ENCODE peak calls at places on chromosomes 3 and 15, in seven cellular contexts. One of them, this sample, is unnamed.

GRCh38 chr15:52709172-52709979 is 30.2 kb upstream of the ATOSA start:
- DNase-seq in midbrain: no peak
- DNase-seq in islet precursor cell: peak
- DNase-seq in SK-N-DZ: peak
- DNase-seq in pons: no peak
- DNase-seq in fibroblast of mammary gland: no peak
- DNase-seq in A172: no peak
- DNase-seq in this sample: no peak

GRCh38 chr3:4334548-4334947 is 31.4 kb downstream of the SETMAR start:
- DNase-seq in midbrain: no peak
- DNase-seq in islet precursor cell: no peak
- DNase-seq in SK-N-DZ: no peak
- DNase-seq in pons: no peak
- DNase-seq in fibroblast of mammary gland: no peak
- DNase-seq in A172: no peak
- DNase-seq in this sample: no peak

GRCh38 chr3:71225285-71225684 is 358.2 kb downstream of the FOXP1 start:
- DNase-seq in midbrain: no peak
- DNase-seq in islet precursor cell: no peak
- DNase-seq in SK-N-DZ: no peak
- DNase-seq in pons: no peak
- DNase-seq in fibroblast of mammary gland: no peak
- DNase-seq in A172: no peak
- DNase-seq in this sample: no peak

GRCh38 chr3:8152826-8153418 is 348.7 kb upstream of the LMCD1 start:
- DNase-seq in midbrain: no peak
- DNase-seq in islet precursor cell: no peak
- DNase-seq in SK-N-DZ: peak
- DNase-seq in pons: no peak
- DNase-seq in fibroblast of mammary gland: no peak
- DNase-seq in A172: no peak
- DNase-seq in this sample: no peak

GRCh38 chr3:56980798-56981390 is 79.6 kb upstream of the SPATA12 start:
- DNase-seq in midbrain: no peak
- DNase-seq in islet precursor cell: peak
- DNase-seq in SK-N-DZ: no peak
- DNase-seq in pons: no peak
- DNase-seq in fibroblast of mammary gland: peak
- DNase-seq in A172: peak
- DNase-seq in this sample: no peak

GRCh38 chr3:25661694-25662455 is 2.8 kb downstream of the TOP2B start:
- DNase-seq in midbrain: no peak
- DNase-seq in islet precursor cell: no peak
- DNase-seq in SK-N-DZ: no peak
- DNase-seq in pons: no peak
- DNase-seq in fibroblast of mammary gland: peak
- DNase-seq in A172: no peak
- DNase-seq in this sample: no peak

GRCh38 chr3:128269131-128269775 is 116.0 kb downstream of the EEFSEC start:
- DNase-seq in midbrain: no peak
- DNase-seq in islet precursor cell: peak
- DNase-seq in SK-N-DZ: no peak
- DNase-seq in pons: no peak
- DNase-seq in fibroblast of mammary gland: no peak
- DNase-seq in A172: no peak
- DNase-seq in this sample: no peak

GRCh38 chr3:124627501-124627908 is 102.7 kb upstream of the UMPS start:
- DNase-seq in midbrain: no peak
- DNase-seq in islet precursor cell: peak
- DNase-seq in SK-N-DZ: peak
- DNase-seq in pons: no peak
- DNase-seq in fibroblast of mammary gland: no peak
- DNase-seq in A172: peak
- DNase-seq in this sample: no peak

GRCh38 chr3:52056521-52056967 is at the start of gene DUSP7:
- DNase-seq in midbrain: peak
- DNase-seq in islet precursor cell: no peak
- DNase-seq in SK-N-DZ: peak
- DNase-seq in pons: peak
- DNase-seq in fibroblast of mammary gland: peak
- DNase-seq in A172: peak
- DNase-seq in this sample: peak

GRCh38 chr3:32420138-32420981 is 28.7 kb downstream of the CMTM7 start:
- DNase-seq in midbrain: no peak
- DNase-seq in islet precursor cell: peak
- DNase-seq in SK-N-DZ: no peak
- DNase-seq in pons: peak
- DNase-seq in fibroblast of mammary gland: no peak
- DNase-seq in A172: peak
- DNase-seq in this sample: no peak

GRCh38 chr15:46714959-46715358 is 1002.3 kb upstream of the SEMA6D start:
- DNase-seq in midbrain: no peak
- DNase-seq in islet precursor cell: no peak
- DNase-seq in SK-N-DZ: no peak
- DNase-seq in pons: no peak
- DNase-seq in fibroblast of mammary gland: no peak
- DNase-seq in A172: no peak
- DNase-seq in this sample: no peak

GRCh38 chr3:16433701-16434151 is 79.8 kb downstream of the RFTN1 start:
- DNase-seq in midbrain: no peak
- DNase-seq in islet precursor cell: no peak
- DNase-seq in SK-N-DZ: no peak
- DNase-seq in pons: no peak
- DNase-seq in fibroblast of mammary gland: no peak
- DNase-seq in A172: no peak
- DNase-seq in this sample: no peak

GRCh38 chr15:85639752-85640381 is 154.9 kb downstream of the KLHL25 start:
- DNase-seq in midbrain: no peak
- DNase-seq in islet precursor cell: peak
- DNase-seq in SK-N-DZ: no peak
- DNase-seq in pons: no peak
- DNase-seq in fibroblast of mammary gland: peak
- DNase-seq in A172: no peak
- DNase-seq in this sample: no peak

GRCh38 chr3:162354343-162354742 is 857.7 kb downstream of the OTOL1 start:
- DNase-seq in midbrain: no peak
- DNase-seq in islet precursor cell: no peak
- DNase-seq in SK-N-DZ: no peak
- DNase-seq in pons: no peak
- DNase-seq in fibroblast of mammary gland: no peak
- DNase-seq in A172: no peak
- DNase-seq in this sample: no peak

GRCh38 chr15:36925671-36926421 is 174.5 kb downstream of the MEIS2 start:
- DNase-seq in midbrain: no peak
- DNase-seq in islet precursor cell: no peak
- DNase-seq in SK-N-DZ: no peak
- DNase-seq in pons: no peak
- DNase-seq in fibroblast of mammary gland: no peak
- DNase-seq in A172: no peak
- DNase-seq in this sample: no peak

GRCh38 chr3:45464336-45464809 is 76.0 kb downstream of the LARS2 start:
- DNase-seq in midbrain: no peak
- DNase-seq in islet precursor cell: no peak
- DNase-seq in SK-N-DZ: no peak
- DNase-seq in pons: no peak
- DNase-seq in fibroblast of mammary gland: peak
- DNase-seq in A172: no peak
- DNase-seq in this sample: no peak

GRCh38 chr3:161939919-161940693 is 443.5 kb downstream of the OTOL1 start:
- DNase-seq in midbrain: no peak
- DNase-seq in islet precursor cell: no peak
- DNase-seq in SK-N-DZ: no peak
- DNase-seq in pons: no peak
- DNase-seq in fibroblast of mammary gland: peak
- DNase-seq in A172: no peak
- DNase-seq in this sample: no peak

GRCh38 chr3:97432914-97433313 is 331.6 kb upstream of the ARL6 start:
- DNase-seq in midbrain: no peak
- DNase-seq in islet precursor cell: no peak
- DNase-seq in SK-N-DZ: no peak
- DNase-seq in pons: no peak
- DNase-seq in fibroblast of mammary gland: no peak
- DNase-seq in A172: no peak
- DNase-seq in this sample: no peak

GRCh38 chr15:39247574-39247973 is 333.3 kb upstream of the THBS1 start:
- DNase-seq in midbrain: no peak
- DNase-seq in islet precursor cell: no peak
- DNase-seq in SK-N-DZ: no peak
- DNase-seq in pons: no peak
- DNase-seq in fibroblast of mammary gland: peak
- DNase-seq in A172: no peak
- DNase-seq in this sample: no peak

GRCh38 chr15:72116680-72117447 is 1.1 kb downstream of the MYO9A start:
- DNase-seq in midbrain: peak
- DNase-seq in islet precursor cell: peak
- DNase-seq in SK-N-DZ: peak
- DNase-seq in pons: peak
- DNase-seq in fibroblast of mammary gland: peak
- DNase-seq in A172: no peak
- DNase-seq in this sample: no peak

GRCh38 chr15:81133782-81134461 is at the start of gene CFAP161:
- DNase-seq in midbrain: peak
- DNase-seq in islet precursor cell: peak
- DNase-seq in SK-N-DZ: peak
- DNase-seq in pons: peak
- DNase-seq in fibroblast of mammary gland: peak
- DNase-seq in A172: peak
- DNase-seq in this sample: peak

GRCh38 chr15:31128919-31129768 is 27.6 kb upstream of the TRPM1 start:
- DNase-seq in midbrain: peak
- DNase-seq in islet precursor cell: peak
- DNase-seq in SK-N-DZ: peak
- DNase-seq in pons: peak
- DNase-seq in fibroblast of mammary gland: peak
- DNase-seq in A172: peak
- DNase-seq in this sample: peak

GRCh38 chr3:133756716-133757694 is 10.8 kb downstream of the TF start:
- DNase-seq in midbrain: no peak
- DNase-seq in islet precursor cell: no peak
- DNase-seq in SK-N-DZ: no peak
- DNase-seq in pons: no peak
- DNase-seq in fibroblast of mammary gland: no peak
- DNase-seq in A172: no peak
- DNase-seq in this sample: no peak

GRCh38 chr15:56327721-56328502 is 37.3 kb upstream of the TEX9 start:
- DNase-seq in midbrain: no peak
- DNase-seq in islet precursor cell: no peak
- DNase-seq in SK-N-DZ: no peak
- DNase-seq in pons: no peak
- DNase-seq in fibroblast of mammary gland: no peak
- DNase-seq in A172: no peak
- DNase-seq in this sample: no peak

GRCh38 chr3:64620020-64620419 is 67.8 kb downstream of the ADAMTS9 start:
- DNase-seq in midbrain: no peak
- DNase-seq in islet precursor cell: no peak
- DNase-seq in SK-N-DZ: no peak
- DNase-seq in pons: no peak
- DNase-seq in fibroblast of mammary gland: no peak
- DNase-seq in A172: no peak
- DNase-seq in this sample: no peak

GRCh38 chr15:39587291-39587909 is 6.5 kb downstream of the THBS1 start:
- DNase-seq in midbrain: no peak
- DNase-seq in islet precursor cell: no peak
- DNase-seq in SK-N-DZ: no peak
- DNase-seq in pons: no peak
- DNase-seq in fibroblast of mammary gland: peak
- DNase-seq in A172: no peak
- DNase-seq in this sample: no peak

GRCh38 chr3:187012609-187013051 is 82.3 kb downstream of the ST6GAL1 start:
- DNase-seq in midbrain: no peak
- DNase-seq in islet precursor cell: no peak
- DNase-seq in SK-N-DZ: no peak
- DNase-seq in pons: peak
- DNase-seq in fibroblast of mammary gland: no peak
- DNase-seq in A172: peak
- DNase-seq in this sample: no peak

GRCh38 chr15:99447497-99448371 is 118.0 kb upstream of the MEF2A start:
- DNase-seq in midbrain: no peak
- DNase-seq in islet precursor cell: peak
- DNase-seq in SK-N-DZ: peak
- DNase-seq in pons: no peak
- DNase-seq in fibroblast of mammary gland: no peak
- DNase-seq in A172: no peak
- DNase-seq in this sample: peak

GRCh38 chr3:144052275-144052674 is 80.7 kb downstream of the DIPK2A start:
- DNase-seq in midbrain: no peak
- DNase-seq in islet precursor cell: no peak
- DNase-seq in SK-N-DZ: no peak
- DNase-seq in pons: no peak
- DNase-seq in fibroblast of mammary gland: peak
- DNase-seq in A172: no peak
- DNase-seq in this sample: no peak

This sample was measured in mesothelial cell of epicardium.